ENCODE peak calls at places on chromosomes 2 and 18, in nine cellular contexts. B is activated CD8-positive, alpha-beta memory T cell treated with anti-CD3 and anti-CD28 coated beads for 1 hour; R is hypothalamus; H is WTC11; N is dorsolateral prefrontal cortex; Q is stimulated activated CD4-positive, alpha-beta T cell treated with anti-CD3 and anti-CD28 coated beads, Interleukin-1b, Interleukin-23, amount 100 ng/mL, for 4 hours; V is AG08396; I is cardiac muscle cell; Z is ovary. T is an unnamed sample.

GRCh38 chr2:197310940-197311485 is 433 bp upstream of the ANKRD44 start:
- DNase-seq in B (no peak), R (no peak), H (no peak), N (no peak), Q (no peak), V (no peak), I (no peak), Z (no peak), T (peak; percentile 57)

GRCh38 chr2:21042958-21043743 is 722 bp downstream of the APOB start:
- DNase-seq in B (peak; percentile 43), R (peak; percentile 69), H (peak; percentile 81), N (peak; percentile 82), Q (peak; percentile 41), V (peak; percentile 71), I (peak; percentile 64), Z (peak; percentile 66), T (peak; percentile 68)

GRCh38 chr2:20599001-20599600 is 51.8 kb downstream of the HS1BP3 start:
- DNase-seq in B (no peak), R (peak; percentile 75), H (no peak), N (peak; percentile 72), Q (no peak), V (no peak), I (no peak), Z (peak; percentile 41), T (no peak)

GRCh38 chr2:109611467-109612095 is 2.2 kb downstream of the SEPTIN10 start:
- DNase-seq in B (no peak), R (no peak), H (no peak), N (no peak), Q (no peak), V (no peak), I (peak; percentile 71), Z (no peak), T (no peak)

GRCh38 chr18:35051978-35052377 is 10.8 kb downstream of the MAPRE2 start:
- DNase-seq in B (no peak), R (no peak), H (no peak), N (no peak), Q (no peak), V (no peak), I (peak; percentile 44), Z (no peak), T (no peak)

GRCh38 chr18:12882416-12882815 is 1.6 kb downstream of the PTPN2 start:
- DNase-seq in B (no peak), R (no peak), H (no peak), N (no peak), Q (no peak), V (no peak), I (no peak), Z (no peak), T (peak; percentile 59)

GRCh38 chr2:62745891-62746481 is 40.5 kb downstream of the EHBP1 start:
- DNase-seq in B (no peak), R (no peak), H (no peak), N (no peak), Q (no peak), V (no peak), I (no peak), Z (no peak), T (no peak)

GRCh38 chr2:221554769-221555510 is 17.2 kb downstream of the EPHA4 start:
- DNase-seq in B (no peak), R (no peak), H (peak; percentile 34), N (no peak), Q (no peak), V (peak; percentile 18), I (peak; percentile 37), Z (no peak), T (no peak)

GRCh38 chr2:104434363-104434792 is 419.5 kb upstream of the POU3F3 start:
- DNase-seq in B (no peak), R (peak; percentile 48), H (peak; percentile 53), N (no peak), Q (no peak), V (no peak), I (no peak), Z (no peak), T (no peak)

GRCh38 chr2:127066942-127067341 is 40.0 kb downstream of the BIN1 start:
- DNase-seq in B (no peak), R (no peak), H (no peak), N (no peak), Q (no peak), V (peak; percentile 68), I (peak; percentile 94), Z (no peak), T (no peak)

GRCh38 chr2:33518929-33519328 is 42.5 kb downstream of the RASGRP3 start:
- DNase-seq in B (no peak), R (no peak), H (no peak), N (no peak), Q (no peak), V (no peak), I (peak; percentile 4), Z (no peak), T (no peak)

GRCh38 chr2:85594715-85595377 is 699 bp upstream of the RNF181 start:
- DNase-seq in B (no peak), R (no peak), H (no peak), N (no peak), Q (no peak), V (no peak), I (no peak), Z (no peak), T (no peak)

GRCh38 chr2:19216676-19217075 is 141.7 kb downstream of the OSR1 start:
- DNase-seq in B (no peak), R (no peak), H (no peak), N (no peak), Q (no peak), V (no peak), I (no peak), Z (no peak), T (no peak)

GRCh38 chr2:56211048-56211447 is 27.3 kb downstream of the CCDC85A start:
- DNase-seq in B (no peak), R (no peak), H (no peak), N (no peak), Q (no peak), V (no peak), I (no peak), Z (no peak), T (no peak)

GRCh38 chr18:3029215-3029972 is 16.4 kb upstream of the LPIN2 start:
- DNase-seq in B (no peak), R (no peak), H (no peak), N (no peak), Q (no peak), V (peak; percentile 32), I (peak; percentile 43), Z (no peak), T (no peak)

GRCh38 chr2:18831916-18832510 is 242.6 kb upstream of the NT5C1B start:
- DNase-seq in B (no peak), R (no peak), H (no peak), N (no peak), Q (no peak), V (no peak), I (peak; percentile 77), Z (no peak), T (no peak)

GRCh38 chr2:129726271-129726670 is 253.2 kb upstream of the RAB6C start:
- DNase-seq in B (no peak), R (no peak), H (no peak), N (no peak), Q (no peak), V (no peak), I (no peak), Z (no peak), T (no peak)

GRCh38 chr2:85796046-85796548 is 42.3 kb downstream of the ATOH8 start:
- DNase-seq in B (no peak), R (peak; percentile 37), H (no peak), N (no peak), Q (no peak), V (no peak), I (no peak), Z (no peak), T (no peak)

GRCh38 chr2:101002562-101003277 is 631 bp downstream of the RPL31 start:
- DNase-seq in B (no peak), R (no peak), H (no peak), N (no peak), Q (no peak), V (no peak), I (peak; percentile 25), Z (no peak), T (no peak)

GRCh38 chr2:163465440-163465839 is 270.4 kb downstream of the FIGN start:
- DNase-seq in B (no peak), R (no peak), H (no peak), N (no peak), Q (no peak), V (peak; percentile 8), I (peak; percentile 2), Z (no peak), T (no peak)

GRCh38 chr2:223580951-223581350 is 21.2 kb downstream of the SCG2 start:
- DNase-seq in B (no peak), R (no peak), H (no peak), N (no peak), Q (no peak), V (peak; percentile 49), I (peak; percentile 68), Z (no peak), T (peak; percentile 30)

GRCh38 chr2:109333414-109334194 is 204.6 kb downstream of the SH3RF3 start:
- DNase-seq in B (no peak), R (no peak), H (no peak), N (no peak), Q (no peak), V (no peak), I (peak; percentile 24), Z (no peak), T (no peak)

GRCh38 chr2:234905547-234906260 is 46.1 kb upstream of the SH3BP4 start:
- DNase-seq in B (no peak), R (no peak), H (no peak), N (no peak), Q (no peak), V (no peak), I (peak; percentile 63), Z (peak; percentile 30), T (no peak)

GRCh38 chr18:6610436-6610835 is 119.1 kb upstream of the ARHGAP28 start:
- DNase-seq in B (no peak), R (no peak), H (no peak), N (no peak), Q (no peak), V (no peak), I (no peak), Z (no peak), T (no peak)

T was measured in NCI-H2171 treated with DMSO at 0.1 percent for 48 hours.